ENCODE peak calls at places on chromosomes 6 and 20, in six cellular contexts. N is left ventricle myocardium inferior, L is GM12878, Z is right lobe of liver, M is uterus, R is Panc1. X is an unnamed sample.

GRCh38 chr20:30811896-30812671 is 445.4 kb upstream of the DEFB115 start:
- DNase-seq in N (peak), L (peak), Z (peak), M (no peak), R (no peak), X (no peak)

GRCh38 chr6:156725712-156726111 is 51.5 kb upstream of the ARID1B start:
- DNase-seq in N (no peak), L (no peak), Z (no peak), M (no peak), R (no peak), X (no peak)

GRCh38 chr20:44028341-44028715 is 113.7 kb downstream of the TOX2 start:
- DNase-seq in N (no peak), L (no peak), Z (no peak), M (no peak), R (no peak), X (no peak)

GRCh38 chr20:17749979-17750721 is 50.4 kb downstream of the BANF2 start:
- DNase-seq in N (peak), L (no peak), Z (peak), M (peak), R (no peak), X (peak)

GRCh38 chr6:168100011-168100802 is 21.2 kb upstream of the FRMD1 start:
- DNase-seq in N (no peak), L (no peak), Z (no peak), M (no peak), R (no peak), X (no peak)

GRCh38 chr6:163432300-163432699 is 17.8 kb downstream of the QKI start:
- DNase-seq in N (no peak), L (no peak), Z (no peak), M (no peak), R (no peak), X (no peak)

GRCh38 chr20:18041462-18041861 is 16.3 kb downstream of the OVOL2 start:
- DNase-seq in N (no peak), L (no peak), Z (peak), M (no peak), R (no peak), X (no peak)

GRCh38 chr20:8678098-8678776 is 390.6 kb upstream of the PLCB4 start:
- DNase-seq in N (no peak), L (no peak), Z (no peak), M (no peak), R (no peak), X (no peak)

GRCh38 chr6:32151131-32151884 is 431 bp downstream of the PRRT1 start:
- DNase-seq in N (no peak), L (no peak), Z (no peak), M (no peak), R (no peak), X (no peak)

GRCh38 chr6:9412951-9413559 is 977.7 kb upstream of the SLC35B3 start:
- DNase-seq in N (no peak), L (no peak), Z (peak), M (no peak), R (no peak), X (no peak)

GRCh38 chr6:220736-221475 is 71.4 kb upstream of the DUSP22 start:
- DNase-seq in N (no peak), L (peak), Z (no peak), M (no peak), R (no peak), X (no peak)

GRCh38 chr20:33871362-33871761 is 60.2 kb downstream of the CHMP4B start:
- DNase-seq in N (no peak), L (no peak), Z (no peak), M (peak), R (no peak), X (no peak)

GRCh38 chr20:25050501-25051350 is 7.2 kb downstream of the ACSS1 start:
- DNase-seq in N (no peak), L (no peak), Z (no peak), M (no peak), R (no peak), X (peak)

GRCh38 chr6:163904161-163904560 is 489.6 kb downstream of the QKI start:
- DNase-seq in N (no peak), L (no peak), Z (no peak), M (no peak), R (no peak), X (no peak)

GRCh38 chr6:143939364-143939763 is 68.7 kb downstream of the PLAGL1 start:
- DNase-seq in N (no peak), L (no peak), Z (no peak), M (no peak), R (no peak), X (no peak)

GRCh38 chr20:36988494-36988966 is 37.0 kb upstream of the SAMHD1 start:
- DNase-seq in N (no peak), L (no peak), Z (no peak), M (no peak), R (no peak), X (no peak)

GRCh38 chr6:127180421-127180820 is 62.0 kb downstream of the RSPO3 start:
- DNase-seq in N (no peak), L (no peak), Z (no peak), M (no peak), R (no peak), X (no peak)

GRCh38 chr6:21598662-21599061 is 5.1 kb downstream of the SOX4 start:
- DNase-seq in N (no peak), L (no peak), Z (no peak), M (no peak), R (no peak), X (no peak)

GRCh38 chr6:137949686-137950390 is 82.8 kb downstream of the TNFAIP3 start:
- DNase-seq in N (no peak), L (no peak), Z (no peak), M (no peak), R (no peak), X (no peak)

GRCh38 chr6:21067521-21067920 is 526.0 kb upstream of the SOX4 start:
- DNase-seq in N (no peak), L (no peak), Z (no peak), M (no peak), R (no peak), X (no peak)

GRCh38 chr6:3281669-3282460 is 23.1 kb downstream of the PSMG4 start:
- DNase-seq in N (no peak), L (no peak), Z (no peak), M (peak), R (no peak), X (peak)

GRCh38 chr6:12818324-12818723 is 101.8 kb downstream of the PHACTR1 start:
- DNase-seq in N (no peak), L (no peak), Z (no peak), M (no peak), R (no peak), X (no peak)

GRCh38 chr6:158069800-158070195 is 88.1 kb downstream of the SYNJ2 start:
- DNase-seq in N (no peak), L (no peak), Z (no peak), M (no peak), R (no peak), X (no peak)

GRCh38 chr20:46681032-46681854 is 8.0 kb downstream of the TP53RK start:
- DNase-seq in N (peak), L (peak), Z (no peak), M (peak), R (peak), X (peak)

GRCh38 chr6:17250237-17250636 is 30.9 kb upstream of the RBM24 start:
- DNase-seq in N (no peak), L (no peak), Z (no peak), M (no peak), R (no peak), X (no peak)

GRCh38 chr20:8709627-8710026 is 359.3 kb upstream of the PLCB4 start:
- DNase-seq in N (no peak), L (no peak), Z (no peak), M (no peak), R (no peak), X (no peak)

GRCh38 chr20:54067606-54068174 is 2.7 kb downstream of the BCAS1 start:
- DNase-seq in N (peak), L (peak), Z (peak), M (no peak), R (peak), X (no peak)

GRCh38 chr6:110217255-110217654 is 37.0 kb downstream of the CDC40 start:
- DNase-seq in N (no peak), L (no peak), Z (no peak), M (no peak), R (no peak), X (no peak)

GRCh38 chr20:35870541-35871307 is 83.6 kb downstream of the SCAND1 start:
- DNase-seq in N (no peak), L (no peak), Z (no peak), M (no peak), R (peak), X (no peak)
- H3K27ac ChIP-seq in N (peak), L (no peak), Z (peak), M (peak), R (peak), X (peak)

GRCh38 chr6:4435981-4436445 is 300.6 kb upstream of the ECI2 start:
- DNase-seq in N (no peak), L (no peak), Z (no peak), M (no peak), R (no peak), X (no peak)

GRCh38 chr6:4433199-4433598 is 297.8 kb upstream of the ECI2 start:
- DNase-seq in N (no peak), L (no peak), Z (no peak), M (no peak), R (no peak), X (no peak)

DNA sequence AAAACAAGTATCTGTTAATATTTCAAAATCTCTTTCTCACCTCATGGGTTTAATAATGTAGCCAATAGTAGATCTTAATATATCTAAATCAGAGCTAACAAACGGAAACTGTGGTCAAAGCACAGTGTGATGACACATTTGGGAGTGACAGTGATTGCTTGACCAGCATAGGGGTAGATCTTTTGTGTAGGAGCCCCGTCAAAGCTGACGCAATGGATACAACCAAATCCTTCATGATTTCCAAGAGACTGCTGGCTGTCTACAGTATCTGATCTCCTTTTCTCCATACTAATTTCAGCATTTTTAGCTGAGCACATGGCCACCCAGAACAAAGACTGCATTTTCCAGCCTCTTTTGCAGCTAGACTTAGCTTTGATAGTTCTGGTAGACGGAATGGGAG is 299.3 kb upstream of the ECI2 start:
- DNase-seq in N (no peak), L (no peak), Z (no peak), M (no peak), R (no peak), X (no peak)
- H3K27ac ChIP-seq in N (no peak), L (no peak), Z (no peak), M (no peak), R (no peak), X (no peak)

DNA sequence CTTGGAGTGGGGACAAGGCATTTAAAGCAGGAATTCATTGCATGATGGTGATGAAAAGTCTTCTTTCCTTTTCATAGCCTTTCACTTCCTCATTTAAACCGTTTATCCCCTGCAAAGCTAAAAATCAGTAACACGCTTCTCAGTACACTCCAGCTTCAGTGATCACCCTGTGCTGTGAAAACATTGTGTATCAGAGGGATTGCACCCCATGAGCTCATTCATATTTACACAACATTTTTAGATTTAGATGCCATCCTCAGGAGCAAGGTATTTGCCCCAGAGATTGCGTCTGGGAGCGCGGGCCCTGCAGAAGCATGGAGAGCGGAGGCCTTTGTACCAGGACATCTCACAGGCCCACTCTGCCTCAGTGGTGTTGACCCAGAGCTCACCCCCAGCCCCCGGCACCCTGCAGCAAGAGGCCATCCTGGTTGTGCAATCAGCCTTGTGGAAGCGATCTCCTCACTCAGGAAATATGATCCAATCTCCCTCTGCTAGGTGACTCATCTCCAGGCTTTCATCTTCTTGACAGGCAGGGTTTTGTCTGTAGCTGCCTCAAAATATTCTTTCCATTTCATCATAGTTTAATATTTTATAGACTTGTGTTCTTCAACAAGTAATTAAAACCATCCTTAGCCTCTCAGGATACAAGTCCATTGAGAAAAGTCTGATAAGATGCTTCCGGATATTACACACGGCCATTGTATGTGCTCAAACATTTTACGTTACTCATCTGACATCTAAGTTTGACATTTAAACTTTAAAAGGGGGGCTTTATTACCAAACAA is 38.9 kb upstream of the THBS2 start:
- DNase-seq in N (no peak), L (no peak), Z (no peak), M (peak), R (peak), X (peak)
- H3K27ac ChIP-seq in N (peak), L (no peak), Z (no peak), M (peak), R (no peak), X (no peak)

GRCh38 chr20:2131366-2131765 is 29.7 kb downstream of the STK35 start:
- DNase-seq in N (no peak), L (no peak), Z (no peak), M (no peak), R (peak), X (no peak)
- H3K27ac ChIP-seq in N (peak), L (no peak), Z (no peak), M (no peak), R (no peak), X (no peak)

GRCh38 chr6:111265842-111266241 is 178.5 kb downstream of the SLC16A10 start:
- DNase-seq in N (no peak), L (no peak), Z (no peak), M (no peak), R (no peak), X (no peak)
- H3K27ac ChIP-seq in N (no peak), L (no peak), Z (no peak), M (no peak), R (no peak), X (no peak)

GRCh38 chr6:19991176-19991575 is 154.0 kb downstream of the ID4 start:
- DNase-seq in N (no peak), L (no peak), Z (no peak), M (no peak), R (no peak), X (no peak)

GRCh38 chr6:19994909-19995308 is 157.7 kb downstream of the ID4 start:
- DNase-seq in N (no peak), L (no peak), Z (no peak), M (no peak), R (no peak), X (no peak)

GRCh38 chr6:19997104-19997503 is 159.9 kb downstream of the ID4 start:
- DNase-seq in N (no peak), L (no peak), Z (no peak), M (no peak), R (no peak), X (no peak)

GRCh38 chr6:19999319-20000191 is 162.4 kb downstream of the ID4 start:
- DNase-seq in N (no peak), L (peak), Z (no peak), M (no peak), R (no peak), X (no peak)

GRCh38 chr6:19995575-19996257 is 158.5 kb downstream of the ID4 start:
- DNase-seq in N (no peak), L (no peak), Z (no peak), M (no peak), R (no peak), X (no peak)
- H3K27ac ChIP-seq in N (no peak), L (no peak), Z (no peak), M (no peak), R (no peak), X (no peak)

DNA sequence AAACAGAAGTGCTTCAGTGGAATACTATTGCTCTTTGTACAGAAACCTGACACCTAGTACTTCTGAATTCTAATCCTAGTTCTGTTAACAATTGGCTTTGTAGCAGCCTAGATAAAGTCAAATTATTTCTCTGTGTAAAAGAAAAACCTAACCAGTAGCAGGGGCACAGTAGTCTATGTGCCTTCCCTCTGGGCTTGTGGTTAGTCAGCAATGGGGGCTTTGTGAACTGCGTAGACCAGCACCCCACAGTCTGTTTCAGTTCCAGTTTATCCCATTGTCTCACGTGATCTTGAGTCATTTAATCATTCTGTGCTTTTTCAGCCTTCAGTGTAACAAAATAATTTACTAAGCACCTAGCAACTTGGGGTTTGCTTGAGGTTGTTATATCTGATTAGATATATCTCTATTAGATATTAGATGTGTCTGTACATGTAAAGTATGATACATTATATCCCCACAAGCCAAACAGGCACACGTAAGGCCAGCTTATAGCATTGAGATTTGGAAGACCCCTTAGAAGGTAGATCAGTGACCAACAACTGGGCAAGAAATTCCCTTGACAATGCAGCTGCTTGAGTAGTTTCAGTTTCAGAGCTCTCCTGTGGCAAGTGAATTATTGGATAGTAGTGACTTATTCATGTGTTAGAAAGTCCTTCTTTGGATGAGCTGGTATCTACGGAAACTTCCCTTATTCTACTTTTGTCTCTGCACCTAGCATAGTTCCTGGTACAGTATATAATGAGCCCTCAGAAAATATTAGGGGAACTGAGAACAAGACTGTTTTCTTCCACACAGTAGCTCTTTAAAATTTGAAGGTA is 27.9 kb upstream of the CCR6 start:
- DNase-seq in N (no peak), L (peak), Z (no peak), M (no peak), R (no peak), X (no peak)
- H3K27ac ChIP-seq in N (no peak), L (peak), Z (no peak), M (no peak), R (no peak), X (no peak)

GRCh38 chr20:45366192-45366591 is 3.2 kb downstream of the SYS1 start:
- DNase-seq in N (no peak), L (no peak), Z (no peak), M (no peak), R (no peak), X (no peak)
- H3K27ac ChIP-seq in N (no peak), L (no peak), Z (no peak), M (no peak), R (no peak), X (no peak)

GRCh38 chr6:155274106-155274505 is 10.3 kb downstream of the CLDN20 start:
- DNase-seq in N (no peak), L (no peak), Z (no peak), M (no peak), R (no peak), X (no peak)

GRCh38 chr6:155274533-155274932 is 10.7 kb downstream of the CLDN20 start:
- DNase-seq in N (no peak), L (no peak), Z (no peak), M (no peak), R (no peak), X (no peak)

GRCh38 chr6:155276638-155277037 is 12.8 kb downstream of the CLDN20 start:
- DNase-seq in N (no peak), L (no peak), Z (no peak), M (no peak), R (no peak), X (no peak)

GRCh38 chr6:155275808-155276480 is 12.1 kb downstream of the CLDN20 start:
- DNase-seq in N (no peak), L (no peak), Z (no peak), M (no peak), R (no peak), X (no peak)

GRCh38 chr6:155278319-155279049 is 14.7 kb downstream of the CLDN20 start:
- DNase-seq in N (no peak), L (no peak), Z (no peak), M (no peak), R (no peak), X (no peak)
- H3K27ac ChIP-seq in N (peak), L (no peak), Z (no peak), M (no peak), R (no peak), X (no peak)

GRCh38 chr20:62900692-62901584 is 25.4 kb downstream of the DIDO1 start:
- DNase-seq in N (no peak), L (no peak), Z (peak), M (no peak), R (no peak), X (no peak)
- H3K27ac ChIP-seq in N (no peak), L (peak), Z (no peak), M (no peak), R (no peak), X (no peak)

X was measured in tibial artery.